ENCODE peak calls at places on chromosomes 11 and 22, in seven cellular contexts. C, K, H, Q, R, D and G are unnamed samples.

GRCh38 chr22:19066531-19067271 is 55.5 kb downstream of the DGCR2 start:
- DNase-seq in R (no peak), H (peak), D (no peak), C (no peak), Q (no peak), K (no peak), G (no peak)

GRCh38 chr11:47408598-47409439 is 429 bp downstream of the SLC39A13 start:
- DNase-seq in D (peak), C (no peak), R (peak), H (peak), Q (peak), K (peak), G (no peak)

GRCh38 chr22:50313600-50313999 is 6.2 kb upstream of the PLXNB2 start:
- DNase-seq in H (no peak), K (no peak), C (peak), R (no peak), Q (no peak), D (no peak), G (no peak)

GRCh38 chr11:20388096-20389055 is 860 bp downstream of the PRMT3 start:
- DNase-seq in H (no peak), Q (no peak), D (peak), K (no peak), C (no peak), R (no peak), G (peak)

GRCh38 chr11:92955900-92956299 is 13.6 kb upstream of the MTNR1B start:
- DNase-seq in D (no peak), R (no peak), H (no peak), C (no peak), K (no peak), Q (no peak), G (no peak)

GRCh38 chr11:43955381-43956118 is 13.1 kb downstream of the C11orf96 start:
- DNase-seq in D (no peak), R (no peak), H (no peak), K (no peak), C (no peak), Q (no peak), G (no peak)

GRCh38 chr11:1292644-1293618 is 16.5 kb downstream of the TOLLIP start:
- DNase-seq in Q (no peak), K (no peak), R (no peak), C (no peak), D (no peak), H (peak), G (no peak)

GRCh38 chr22:49685116-49685515 is 142.6 kb downstream of the BRD1 start:
- DNase-seq in C (no peak), K (no peak), H (no peak), Q (no peak), R (no peak), D (no peak), G (no peak)

GRCh38 chr11:104078995-104079394 is 42.6 kb downstream of the DDI1 start:
- DNase-seq in C (no peak), R (no peak), D (no peak), Q (no peak), H (no peak), K (no peak), G (no peak)

GRCh38 chr22:43186272-43187170 is at the start of gene TTLL12:
- DNase-seq in R (peak), H (no peak), K (peak), C (peak), D (no peak), Q (peak), G (peak)

GRCh38 chr11:80350541-80350940 is 909.7 kb upstream of the TENM4 start:
- DNase-seq in K (peak), D (peak), R (no peak), C (no peak), H (no peak), Q (no peak), G (no peak)

GRCh38 chr22:28186641-28187040 is 267.6 kb upstream of the PITPNB start:
- DNase-seq in K (no peak), R (no peak), H (no peak), Q (no peak), C (no peak), D (no peak), G (no peak)

GRCh38 chr11:10208045-10208674 is 85.9 kb downstream of the SBF2 start:
- DNase-seq in R (peak), C (no peak), Q (peak), K (no peak), H (no peak), D (no peak), G (peak)

GRCh38 chr11:83493034-83493433 is 206.9 kb upstream of the CCDC90B start:
- DNase-seq in Q (no peak), D (no peak), H (no peak), C (no peak), K (no peak), R (no peak), G (no peak)

GRCh38 chr11:44017443-44018126 is 30.2 kb upstream of the ACCSL start:
- DNase-seq in R (no peak), D (no peak), H (peak), Q (no peak), K (no peak), C (no peak), G (no peak)

GRCh38 chr11:11243790-11244469 is 109.1 kb downstream of the CSNK2A3 start:
- DNase-seq in R (peak), H (no peak), Q (peak), K (peak), C (no peak), D (no peak), G (peak)

GRCh38 chr11:57463596-57464342 is 3.4 kb downstream of the RTN4RL2 start:
- DNase-seq in K (no peak), D (no peak), R (no peak), C (no peak), H (no peak), Q (peak), G (peak)

GRCh38 chr22:39185601-39186012 is 33.1 kb upstream of the CBX7 start:
- DNase-seq in C (no peak), R (no peak), K (peak), H (peak), Q (no peak), D (no peak), G (no peak)

GRCh38 chr11:130427049-130427388 is 1.4 kb downstream of the ADAMTS8 start:
- DNase-seq in H (no peak), C (no peak), R (no peak), Q (no peak), D (no peak), K (no peak), G (no peak)

GRCh38 chr22:42622061-42622710 is 7.5 kb upstream of the POLDIP3 start:
- DNase-seq in C (no peak), Q (no peak), D (no peak), K (no peak), R (no peak), H (no peak), G (no peak)

GRCh38 chr11:334264-335033 is 13.8 kb upstream of the IFITM3 start:
- DNase-seq in Q (peak), K (peak), D (no peak), C (no peak), R (peak), H (peak), G (no peak)

GRCh38 chr22:45019861-45020655 is 10.3 kb upstream of the PHF21B start:
- DNase-seq in K (no peak), H (no peak), Q (no peak), D (no peak), R (no peak), C (no peak), G (no peak)

GRCh38 chr11:47276923-47277322 is 7.0 kb downstream of the MADD start:
- DNase-seq in H (no peak), R (no peak), C (no peak), K (no peak), Q (no peak), D (no peak), G (no peak)

GRCh38 chr11:103396237-103396636 is 287.0 kb downstream of the DYNC2H1 start:
- DNase-seq in K (no peak), D (no peak), R (no peak), C (no peak), Q (no peak), H (no peak), G (no peak)

GRCh38 chr22:50018608-50019291 is 6.2 kb upstream of the IL17REL start:
- DNase-seq in R (no peak), D (no peak), H (no peak), C (no peak), K (no peak), Q (no peak), G (no peak)

GRCh38 chr11:92211576-92212167 is 12.9 kb upstream of the FAT3 start:
- DNase-seq in K (peak), Q (peak), H (peak), R (peak), C (no peak), D (no peak), G (no peak)

GRCh38 chr22:22157500-22157822 is 87.1 kb upstream of the VPREB1 start:
- DNase-seq in D (no peak), Q (no peak), K (no peak), H (no peak), C (no peak), R (no peak), G (no peak)

GRCh38 chr22:44270556-44270880 is 42.2 kb downstream of the SHISAL1 start:
- DNase-seq in D (no peak), H (no peak), C (peak), R (no peak), K (no peak), Q (no peak), G (no peak)

GRCh38 chr11:17256512-17256911 is 20.0 kb upstream of the NUCB2 start:
- DNase-seq in D (no peak), Q (no peak), R (no peak), H (no peak), K (no peak), C (no peak), G (no peak)

GRCh38 chr11:15258433-15259350 is 144.0 kb downstream of the INSC start:
- DNase-seq in C (no peak), K (peak), H (no peak), Q (peak), R (peak), D (peak), G (no peak)

GRCh38 chr22:37197451-37198289 is 9.6 kb upstream of the C1QTNF6 start:
- DNase-seq in Q (no peak), R (no peak), H (peak), K (peak), C (peak), D (peak), G (no peak)

GRCh38 chr11:12139144-12139881 is 28.9 kb downstream of the MICAL2 start:
- DNase-seq in D (no peak), R (no peak), Q (no peak), C (no peak), K (no peak), H (peak), G (no peak)

GRCh38 chr22:19681863-19682245 is 32.4 kb upstream of the SEPTIN5 start:
- DNase-seq in R (no peak), D (no peak), Q (no peak), H (no peak), K (no peak), C (no peak), G (no peak)

GRCh38 chr11:72813740-72814138 is 472 bp upstream of the ATG16L2 start:
- DNase-seq in Q (peak), H (no peak), K (peak), C (peak), D (peak), R (peak), G (peak)

GRCh38 chr11:2089536-2090165 is 49.5 kb downstream of the IGF2 start:
- DNase-seq in Q (peak), C (peak), H (no peak), R (peak), K (peak), D (no peak), G (peak)

GRCh38 chr11:104654414-104654813 is 243.8 kb downstream of the CASP12 start:
- DNase-seq in Q (no peak), D (no peak), R (no peak), H (no peak), C (no peak), K (no peak), G (no peak)

GRCh38 chr22:32317524-32317923 is 40.1 kb upstream of the RFPL3 start:
- DNase-seq in R (no peak), K (peak), D (peak), Q (no peak), C (no peak), H (no peak), G (no peak)

GRCh38 chr22:32590556-32590955 is 115.9 kb downstream of the FBXO7 start:
- DNase-seq in K (no peak), H (no peak), R (no peak), D (no peak), Q (no peak), C (no peak), G (no peak)

GRCh38 chr11:84775503-84775902 is 851.6 kb downstream of the DLG2 start:
- DNase-seq in H (no peak), D (no peak), Q (no peak), K (no peak), R (no peak), C (no peak), G (no peak)

DNA sequence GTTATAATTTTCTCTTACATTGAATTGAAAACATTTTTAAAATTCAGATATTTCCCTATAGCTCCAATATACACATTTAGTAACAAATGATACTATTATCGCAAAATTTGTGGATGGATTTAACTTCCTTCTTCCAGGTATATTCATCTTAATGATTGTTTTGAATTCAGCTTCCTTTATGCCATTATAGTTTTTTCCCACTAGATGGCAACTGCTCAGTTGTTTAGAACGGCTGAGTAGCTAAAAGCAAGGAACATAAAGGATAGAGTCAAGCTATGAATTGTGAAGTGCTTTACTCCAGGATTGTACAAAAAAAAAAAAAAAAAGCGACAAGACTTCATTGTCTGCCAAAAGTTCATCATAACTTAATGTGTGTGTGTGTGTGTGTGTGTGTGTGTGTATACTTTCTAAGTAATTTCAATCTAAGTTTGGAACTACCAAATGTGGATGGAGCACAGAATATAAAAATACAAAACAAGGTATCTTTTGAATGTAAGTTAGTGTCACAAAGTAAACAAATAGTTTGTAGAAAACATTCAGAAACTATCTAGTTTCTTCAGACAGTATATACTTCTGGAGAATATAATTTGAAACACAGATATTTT is 846.4 kb downstream of the DLG2 start:
- DNase-seq in R (peak), C (no peak), Q (peak), K (no peak), D (no peak), H (no peak), G (no peak)
- TF ChIP-seq CTCF in R (peak), C (peak), Q (peak), K (no peak), D (no peak), H (peak), G (peak)

GRCh38 chr11:68043349-68044144 is 4.7 kb downstream of the TCIRG1 start:
- DNase-seq in D (no peak), R (no peak), H (no peak), Q (no peak), K (no peak), C (no peak), G (no peak)
- TF ChIP-seq CTCF in D (no peak), R (no peak), H (no peak), Q (no peak), K (no peak), C (no peak), G (no peak)

GRCh38 chr22:26797910-26798309 is 140.5 kb downstream of the MIAT start:
- DNase-seq in R (peak), K (no peak), Q (peak), D (no peak), H (no peak), C (no peak), G (no peak)
- TF ChIP-seq CTCF in R (peak), K (no peak), Q (peak), D (no peak), H (no peak), C (no peak), G (no peak)

DNA sequence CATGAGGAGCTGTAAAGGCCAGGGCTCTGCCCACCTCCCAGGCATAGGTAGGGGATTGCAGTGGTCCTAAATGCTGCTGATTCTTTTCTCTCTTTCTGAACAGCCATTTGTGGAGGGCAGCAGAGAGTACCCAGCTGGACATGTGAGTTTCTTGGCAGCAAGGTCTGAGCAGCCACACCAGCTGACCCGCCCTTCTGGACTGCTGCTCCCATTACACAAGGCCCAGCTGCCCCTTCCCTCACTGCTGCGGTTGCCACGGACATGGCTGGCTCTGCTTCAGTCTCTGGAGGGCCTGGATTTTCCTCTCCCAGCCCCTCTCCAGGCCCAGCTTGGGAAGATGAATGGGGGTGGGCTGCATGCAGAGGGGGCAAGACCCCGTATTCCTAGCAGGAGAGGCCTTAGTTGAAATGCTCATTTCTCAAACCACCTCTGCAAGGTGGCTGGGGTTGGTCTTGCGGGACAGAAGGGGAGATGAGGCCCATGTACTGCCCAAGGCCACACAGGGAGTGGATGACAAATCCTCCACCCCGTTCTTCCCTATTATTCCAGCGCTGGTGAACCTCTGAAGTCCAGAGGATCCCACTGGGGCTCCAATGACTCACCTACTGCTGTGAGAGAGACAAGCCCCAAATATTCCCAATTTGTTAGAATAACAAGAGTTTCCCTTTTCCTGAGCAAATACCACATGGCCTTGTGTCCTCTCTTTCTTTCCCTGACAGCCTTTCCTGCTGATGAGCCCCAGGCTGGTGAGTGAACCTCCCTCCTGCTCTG is 4.7 kb downstream of the LGALS12 start:
- DNase-seq in C (peak), R (no peak), K (peak), H (peak), Q (peak), D (no peak), G (no peak)
- TF ChIP-seq CTCF in C (peak), R (no peak), K (no peak), H (peak), Q (no peak), D (no peak), G (no peak)